ENCODE peak calls at places on chromosomes 1 and 21, in six cellular contexts. T is right lobe of liver, L is heart right ventricle, D is NB4, J is pancreas, X is endothelial cell. E is an unnamed sample.
A peak's percentile ranks its signal among the peaks of the same experiment; 100 is the strongest.

GRCh38 chr21:43992121-43992520 is 20.0 kb upstream of the TRAPPC10 start:
- DNase-seq in T (peak; percentile 27), L (no peak), D (no peak), J (no peak), X (no peak), E (no peak)

GRCh38 chr1:175072131-175072941 is 4.7 kb downstream of the TNN start:
- DNase-seq in T (no peak), L (no peak), D (peak; percentile 91), J (no peak), X (peak; percentile 50), E (peak; percentile 71)

GRCh38 chr1:117611121-117611601 is 5.3 kb downstream of the TENT5C start:
- DNase-seq in T (no peak), L (no peak), D (peak; percentile 28), J (peak; percentile 10), X (no peak), E (no peak)

GRCh38 chr1:22792396-22793171 is 81.9 kb downstream of the EPHB2 start:
- DNase-seq in T (no peak), L (no peak), D (no peak), J (no peak), X (no peak), E (no peak)

GRCh38 chr1:27366411-27367159 is at the start of gene MAP3K6:
- DNase-seq in T (peak; percentile 85), L (peak; percentile 90), D (peak; percentile 91), J (peak; percentile 80), X (peak; percentile 79), E (no peak)

GRCh38 chr1:96559707-96560588 is 161.6 kb upstream of the PTBP2 start:
- DNase-seq in T (no peak), L (no peak), D (peak; percentile 73), J (no peak), X (no peak), E (peak; percentile 30)

GRCh38 chr1:244319283-244320132 is 132.2 kb downstream of the ADSS2 start:
- DNase-seq in T (no peak), L (no peak), D (peak; percentile 96), J (no peak), X (no peak), E (no peak)

GRCh38 chr1:98276514-98276913 is 355.7 kb upstream of the DPYD start:
- DNase-seq in T (no peak), L (no peak), D (no peak), J (no peak), X (no peak), E (no peak)

GRCh38 chr1:233172201-233172600 is 123.3 kb downstream of the PCNX2 start:
- DNase-seq in T (no peak), L (no peak), D (peak; percentile 73), J (no peak), X (no peak), E (no peak)

GRCh38 chr1:178497903-178498478 is 1.2 kb upstream of the CLEC20A start:
- DNase-seq in T (no peak), L (no peak), D (no peak), J (no peak), X (no peak), E (no peak)

GRCh38 chr21:34845521-34846213 is 176.9 kb downstream of the CLIC6 start:
- DNase-seq in T (no peak), L (no peak), D (peak; percentile 49), J (no peak), X (no peak), E (no peak)

GRCh38 chr1:207603777-207604176 is 41.2 kb upstream of the CR1L start:
- DNase-seq in T (no peak), L (no peak), D (no peak), J (no peak), X (no peak), E (peak; percentile 17)

GRCh38 chr21:27735699-27736098 is 768.8 kb upstream of the ADAMTS5 start:
- DNase-seq in T (no peak), L (no peak), D (no peak), J (no peak), X (no peak), E (no peak)

GRCh38 chr21:33572350-33572749 is 16.1 kb downstream of the DONSON start:
- DNase-seq in T (peak; percentile 60), L (no peak), D (no peak), J (no peak), X (no peak), E (no peak)

GRCh38 chr1:179105393-179105792 is 23.5 kb downstream of the TOR3A start:
- DNase-seq in T (no peak), L (no peak), D (no peak), J (no peak), X (no peak), E (no peak)

GRCh38 chr1:221174598-221174997 is 295.4 kb downstream of the HLX start:
- DNase-seq in T (no peak), L (peak; percentile 79), D (peak; percentile 14), J (peak; percentile 13), X (no peak), E (no peak)

GRCh38 chr1:232574867-232575523 is 54.9 kb downstream of the SIPA1L2 start:
- DNase-seq in T (no peak), L (no peak), D (no peak), J (no peak), X (no peak), E (no peak)

GRCh38 chr1:157034137-157034800 is 11.3 kb downstream of the ARHGEF11 start:
- DNase-seq in T (no peak), L (no peak), D (no peak), J (no peak), X (no peak), E (no peak)

GRCh38 chr1:112255080-112255479 is 140.9 kb upstream of the CTTNBP2NL start:
- DNase-seq in T (no peak), L (no peak), D (no peak), J (no peak), X (no peak), E (no peak)

GRCh38 chr1:59020151-59020997 is 236.5 kb upstream of the JUN start:
- DNase-seq in T (no peak), L (peak; percentile 24), D (peak; percentile 85), J (peak; percentile 48), X (no peak), E (no peak)

GRCh38 chr1:241507189-241507820 is 12.2 kb downstream of the FH start:
- DNase-seq in T (no peak), L (no peak), D (no peak), J (no peak), X (no peak), E (no peak)

GRCh38 chr1:193358419-193358818 is 172.0 kb upstream of the B3GALT2 start:
- DNase-seq in T (no peak), L (no peak), D (no peak), J (no peak), X (no peak), E (no peak)

GRCh38 chr1:208216062-208216461 is 28.1 kb downstream of the PLXNA2 start:
- DNase-seq in T (no peak), L (no peak), D (no peak), J (no peak), X (no peak), E (no peak)

GRCh38 chr1:42931108-42931539 is 27.5 kb downstream of the SLC2A1 start:
- DNase-seq in T (no peak), L (no peak), D (peak; percentile 89), J (no peak), X (peak; percentile 53), E (no peak)

GRCh38 chr1:171150156-171150555 is 34.9 kb upstream of the FMO2 start:
- DNase-seq in T (no peak), L (no peak), D (no peak), J (no peak), X (no peak), E (no peak)

GRCh38 chr1:185646202-185646683 is 87.9 kb upstream of the HMCN1 start:
- DNase-seq in T (no peak), L (no peak), D (no peak), J (peak; percentile 71), X (peak; percentile 15), E (peak; percentile 97)

GRCh38 chr1:211258310-211258755 is 833 bp upstream of the RCOR3 start:
- DNase-seq in T (peak; percentile 86), L (peak; percentile 82), D (peak; percentile 87), J (peak; percentile 85), X (peak; percentile 68), E (peak; percentile 54)
- TF ChIP-seq CTCF in T (no peak), L (no peak), D (no peak), J (no peak), X (no peak), E (no peak)

GRCh38 chr1:50415235-50416149 is 7.8 kb downstream of the DMRTA2 start:
- DNase-seq in T (no peak), L (no peak), D (no peak), J (no peak), X (peak; percentile 50), E (no peak)
- TF ChIP-seq CTCF in T (no peak), L (no peak), D (no peak), J (no peak), X (peak; percentile 22), E (no peak)

GRCh38 chr1:12316331-12316730 is 86.5 kb downstream of the VPS13D start:
- DNase-seq in T (no peak), L (no peak), D (no peak), J (no peak), X (no peak), E (no peak)

GRCh38 chr1:12315126-12315525 is 85.3 kb downstream of the VPS13D start:
- DNase-seq in T (no peak), L (no peak), D (no peak), J (no peak), X (no peak), E (no peak)

GRCh38 chr1:12309783-12310742 is 80.2 kb downstream of the VPS13D start:
- DNase-seq in T (no peak), L (no peak), D (no peak), J (no peak), X (no peak), E (no peak)

DNA sequence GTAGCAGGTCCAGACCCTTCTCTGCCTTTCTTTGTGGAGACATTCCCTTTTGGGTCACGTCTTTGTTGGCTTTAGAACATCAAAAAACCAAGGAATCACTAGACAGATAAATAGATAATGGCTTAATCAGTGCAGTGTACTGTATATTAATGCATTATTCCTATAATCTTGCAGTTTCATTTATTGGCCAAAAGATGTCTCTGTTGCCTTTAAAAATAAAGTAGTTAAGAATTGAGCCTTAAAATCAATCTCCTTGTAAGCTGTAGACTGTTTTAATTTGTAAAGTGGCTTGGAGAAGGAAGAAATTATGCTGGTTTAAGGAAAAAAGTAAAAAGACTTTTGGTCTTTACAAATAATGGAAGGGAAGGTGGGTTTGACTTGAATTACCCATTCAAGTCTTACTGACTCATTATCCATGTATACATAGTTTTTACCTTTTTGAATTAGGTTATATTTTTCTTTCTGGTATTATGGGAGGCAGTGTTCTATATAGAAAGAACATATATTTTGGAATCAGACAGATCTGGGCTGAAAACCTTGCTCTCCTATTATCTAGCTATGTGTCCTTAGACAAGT is 84.6 kb downstream of the VPS13D start:
- DNase-seq in T (no peak), L (no peak), D (peak; percentile 35), J (no peak), X (no peak), E (no peak)
- TF ChIP-seq CTCF in T (peak; percentile 35), L (peak; percentile 31), D (no peak), J (peak; percentile 30), X (no peak), E (no peak)

DNA sequence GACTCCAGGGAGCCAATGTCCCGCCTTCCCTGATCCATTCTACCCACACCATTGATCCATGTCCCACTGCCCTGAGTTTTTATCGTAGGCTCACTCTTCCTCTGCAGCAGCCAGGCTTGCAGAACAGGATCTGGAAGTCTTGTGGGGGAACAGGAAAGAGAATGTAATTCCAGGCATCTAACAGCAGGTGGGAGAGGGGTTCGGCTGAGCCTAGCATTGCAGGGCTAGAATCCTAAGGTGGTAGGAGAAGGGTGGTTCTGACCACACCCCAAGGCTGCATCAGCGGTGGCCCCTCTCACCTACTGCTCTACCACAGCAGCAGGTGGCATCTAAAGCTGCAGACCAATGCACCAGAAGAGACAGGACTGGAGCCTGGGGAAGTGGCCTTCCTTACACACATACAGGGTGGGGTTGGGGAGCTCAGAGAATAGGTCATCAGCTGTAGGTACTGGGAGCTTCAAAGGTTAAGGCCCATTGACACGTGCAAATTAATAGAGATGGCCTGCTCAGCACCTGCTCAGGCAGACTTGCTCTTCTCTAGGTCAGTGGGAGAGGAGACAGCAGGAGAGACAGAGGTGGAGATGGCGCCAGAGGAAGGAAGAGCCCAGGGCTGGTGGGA is 20.5 kb downstream of the KNCN start:
- DNase-seq in T (no peak), L (no peak), D (no peak), J (no peak), X (no peak), E (no peak)
- TF ChIP-seq CTCF in T (no peak), L (no peak), D (no peak), J (no peak), X (peak; percentile 47), E (peak; percentile 13)

E was measured in HFF-Myc.